ENCODE peak calls at places on chromosomes 2 and 18, in seven cellular contexts. A is lower leg skin, O is right lobe of liver, R is uterus, J is A549, L is heart left ventricle, T is sigmoid colon. S is an unnamed sample.

GRCh38 chr18:76913583-76913982 is 91.2 kb downstream of the ZNF236 start:
- DNase-seq in A (no peak), O (no peak), R (no peak), J (no peak), L (no peak), T (no peak), S (no peak)

GRCh38 chr2:68318686-68319396 is 908 bp downstream of the CNRIP1 start:
- DNase-seq in A (peak; percentile 83), O (peak; percentile 28), R (peak; percentile 41), J (peak; percentile 6), L (peak; percentile 56), T (peak; percentile 70), S (no peak)

GRCh38 chr2:150681120-150681796 is 193.8 kb upstream of the RND3 start:
- DNase-seq in A (no peak), O (no peak), R (no peak), J (peak; percentile 25), L (no peak), T (no peak), S (no peak)

GRCh38 chr18:24185805-24186204 is 46.9 kb downstream of the CABYR start:
- DNase-seq in A (no peak), O (no peak), R (no peak), J (no peak), L (no peak), T (no peak), S (no peak)

GRCh38 chr2:98086491-98087446 is at the start of gene VWA3B:
- DNase-seq in A (peak; percentile 87), O (peak; percentile 74), R (peak; percentile 35), J (peak; percentile 60), L (peak; percentile 77), T (peak; percentile 76), S (peak; percentile 18)

GRCh38 chr2:260507-261161 is 3.2 kb downstream of the SH3YL1 start:
- DNase-seq in A (no peak), O (peak; percentile 40), R (no peak), J (no peak), L (no peak), T (no peak), S (no peak)

GRCh38 chr2:19871836-19872235 is 29.9 kb downstream of the TTC32 start:
- DNase-seq in A (peak; percentile 18), O (no peak), R (no peak), J (no peak), L (no peak), T (peak; percentile 41), S (no peak)

GRCh38 chr2:219022616-219023015 is 18.7 kb downstream of the CFAP65 start:
- DNase-seq in A (no peak), O (no peak), R (no peak), J (no peak), L (no peak), T (peak; percentile 33), S (no peak)

GRCh38 chr2:122028371-122029102 is 273.1 kb downstream of the TSN start:
- DNase-seq in A (peak; percentile 7), O (no peak), R (no peak), J (no peak), L (no peak), T (no peak), S (peak; percentile 27)

DNA sequence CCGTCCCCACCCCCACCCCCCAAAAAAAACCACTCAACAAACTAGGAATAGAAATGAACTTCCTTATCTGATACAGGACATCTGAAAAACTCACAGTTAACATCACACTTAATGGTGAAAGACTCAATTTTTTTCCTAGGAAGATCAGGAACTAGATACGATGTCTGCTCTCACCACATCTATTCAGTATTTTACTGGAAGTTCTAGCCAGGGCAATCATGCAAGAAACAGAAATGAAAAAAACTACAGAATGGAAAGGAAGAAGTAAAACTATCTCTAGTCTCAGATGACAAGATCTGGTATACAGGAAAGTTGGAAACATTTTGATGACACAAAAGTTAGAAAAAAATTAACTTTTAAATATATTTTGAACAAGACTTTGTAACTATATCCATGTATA is 114.4 kb upstream of the FZD5 start:
- DNase-seq in A (no peak), O (no peak), R (no peak), J (no peak), L (no peak), T (no peak), S (no peak)
- TF ChIP-seq POLR2A in A (no peak), O (no peak), R (no peak), J (no peak), L (no peak), T (no peak), S (no peak)

DNA sequence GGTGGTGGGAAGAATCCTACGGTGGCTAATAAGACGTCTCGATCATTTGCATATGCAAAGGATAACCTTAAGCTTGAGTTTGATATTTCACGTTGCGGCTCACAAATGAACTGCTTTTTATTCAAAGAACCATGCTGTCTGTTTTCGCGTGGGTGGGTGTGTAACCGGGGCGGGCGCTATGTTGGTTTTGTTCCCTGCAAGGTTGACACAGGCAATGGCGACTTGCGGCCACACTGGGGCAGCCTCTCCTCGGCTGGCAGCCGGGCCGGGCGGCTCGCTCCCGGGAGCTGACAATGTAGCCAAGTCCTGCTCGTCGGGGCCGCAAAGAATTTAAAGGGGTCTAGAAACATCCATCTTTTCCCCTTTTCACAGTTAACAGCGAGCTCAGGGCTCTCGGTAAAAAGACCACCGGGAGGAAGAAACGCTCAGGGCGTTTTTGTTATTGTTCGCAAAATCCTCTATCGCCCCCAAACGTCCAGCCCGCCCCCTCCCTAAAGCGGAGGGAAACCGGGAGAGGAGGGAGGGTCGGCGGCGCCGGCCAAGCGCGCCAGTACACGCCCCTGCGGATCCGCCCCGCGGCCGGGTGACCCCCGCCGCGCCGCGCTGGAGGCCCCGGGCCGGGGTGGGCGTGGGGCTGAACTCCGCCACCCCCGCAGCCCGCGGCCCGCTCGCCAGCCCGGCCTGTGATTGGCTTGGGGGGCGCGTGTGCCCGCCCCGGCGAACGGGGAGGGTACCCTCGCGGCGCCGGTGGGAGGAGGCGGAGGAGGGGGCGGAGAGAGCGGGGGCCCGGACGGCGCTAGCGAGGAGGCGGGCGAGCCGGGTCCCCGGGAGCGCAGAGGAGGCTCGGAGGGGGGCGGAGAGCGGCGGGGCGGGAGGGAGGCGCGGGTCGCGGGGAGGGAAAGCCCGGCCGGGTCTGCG is at the start of gene NEDD4L:
- DNase-seq in A (peak; percentile 96), O (peak; percentile 92), R (peak; percentile 77), J (peak; percentile 85), L (peak; percentile 81), T (peak; percentile 92), S (peak; percentile 52)
- TF ChIP-seq POLR2A in A (no peak), O (no peak), R (no peak), J (no peak), L (no peak), T (no peak), S (no peak)

GRCh38 chr2:106195996-106196395 is 1.9 kb upstream of the UXS1 start:
- DNase-seq in A (no peak), O (no peak), R (no peak), J (no peak), L (no peak), T (no peak), S (no peak)
- TF ChIP-seq POLR2A in A (no peak), O (no peak), R (no peak), J (no peak), L (no peak), T (no peak), S (no peak)

GRCh38 chr2:37638973-37639372 is 32.5 kb downstream of the CDC42EP3 start:
- DNase-seq in A (no peak), O (no peak), R (no peak), J (no peak), L (no peak), T (no peak), S (no peak)

GRCh38 chr2:37637985-37638384 is 33.5 kb downstream of the CDC42EP3 start:
- DNase-seq in A (no peak), O (no peak), R (no peak), J (no peak), L (no peak), T (no peak), S (no peak)

GRCh38 chr2:37635359-37636208 is 35.9 kb downstream of the CDC42EP3 start:
- DNase-seq in A (no peak), O (peak; percentile 19), R (no peak), J (no peak), L (peak; percentile 44), T (no peak), S (no peak)

GRCh38 chr2:37636209-37637077 is 35.0 kb downstream of the CDC42EP3 start:
- DNase-seq in A (no peak), O (no peak), R (no peak), J (no peak), L (no peak), T (no peak), S (no peak)

DNA sequence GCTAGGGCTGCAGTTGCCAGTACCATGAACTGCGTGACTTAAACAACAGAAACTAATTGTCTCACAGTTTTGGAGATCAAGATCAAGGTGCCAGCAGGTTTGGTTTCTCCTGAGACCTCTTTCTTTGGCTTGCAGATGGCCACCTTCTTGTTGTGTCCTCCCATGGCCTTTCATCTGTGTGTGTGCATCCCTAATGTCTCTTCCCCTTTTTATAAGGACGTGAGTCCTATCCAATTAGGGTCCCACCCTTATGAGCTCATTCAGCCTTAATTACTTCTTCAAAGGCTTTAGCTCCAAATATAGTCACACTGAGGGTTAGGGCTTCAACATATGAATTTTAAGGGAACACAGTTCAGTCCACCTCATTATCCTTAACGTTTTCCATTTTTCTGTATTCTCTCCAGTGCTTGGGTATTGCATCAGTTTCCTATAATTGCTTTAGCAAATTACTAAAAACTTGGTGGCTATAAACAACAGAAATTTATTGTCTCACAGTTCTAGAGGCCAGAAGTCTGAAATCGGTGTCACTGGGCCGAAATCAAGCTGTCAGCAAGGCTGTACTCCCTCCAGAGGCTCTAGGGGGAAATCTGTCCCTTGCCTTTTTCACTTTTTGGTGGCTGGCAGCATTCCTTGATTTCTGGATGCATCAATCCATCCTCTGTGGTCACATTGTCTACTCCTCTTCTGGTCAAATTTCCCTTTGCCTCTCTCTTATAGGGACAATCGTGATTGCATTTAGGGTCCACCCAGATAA is 34.1 kb downstream of the CDC42EP3 start:
- DNase-seq in A (no peak), O (no peak), R (no peak), J (no peak), L (no peak), T (no peak), S (no peak)
- TF ChIP-seq POLR2A in A (no peak), O (no peak), R (no peak), J (no peak), L (no peak), T (no peak), S (no peak)

DNA sequence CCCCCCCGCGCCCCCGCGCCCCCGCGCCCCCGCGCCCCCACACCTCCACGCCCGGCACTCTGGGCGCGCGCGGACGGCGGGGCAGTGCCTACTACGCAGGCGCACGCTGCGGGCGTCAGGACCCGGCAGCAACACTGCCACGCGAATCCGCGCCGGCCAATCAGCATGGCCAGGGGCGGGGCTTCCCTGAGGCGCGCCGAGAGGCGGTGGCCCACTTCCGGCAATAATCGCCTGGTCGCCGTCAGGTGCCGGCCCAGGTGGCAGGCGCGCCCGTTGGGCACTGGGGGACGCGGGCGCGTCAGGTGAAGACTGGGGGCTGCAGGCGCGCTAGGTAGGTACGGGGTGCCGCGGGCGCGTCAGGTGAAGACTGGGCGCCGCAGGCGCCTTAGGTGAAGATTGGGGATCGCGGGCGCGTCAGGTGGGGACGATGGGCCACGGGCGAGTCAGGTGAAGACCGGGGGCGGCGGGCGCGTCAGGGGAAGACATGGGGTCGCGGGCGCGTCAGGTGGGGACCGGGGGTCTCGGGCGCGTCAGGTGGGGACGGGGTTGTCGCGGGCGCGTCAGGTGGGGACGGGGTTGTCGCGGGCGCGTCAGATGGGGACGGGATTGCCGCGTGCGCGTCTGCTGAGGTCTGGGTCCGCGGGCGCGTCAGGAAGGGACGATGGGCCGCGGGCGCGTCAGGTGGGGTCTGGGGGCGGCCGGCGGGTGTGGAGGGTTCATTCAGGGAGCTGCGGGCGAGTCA is 219.1 kb downstream of the RTP5 start:
- DNase-seq in A (peak; percentile 98), O (peak; percentile 96), R (peak; percentile 90), J (peak; percentile 88), L (peak; percentile 95), T (peak; percentile 95), S (peak; percentile 93)
- TF ChIP-seq POLR2A in A (no peak), O (peak; percentile 77), R (peak; percentile 45), J (no peak), L (peak; percentile 87), T (peak; percentile 56), S (peak; percentile 39)

S was measured in H54.